ENCODE peak calls at places on chromosomes 5 and 9, in six cellular contexts. U, T, O, L, A and B are unnamed samples.

GRCh38 chr5:136036991-136037705 is 8.4 kb downstream of the TGFBI start:
- DNase-seq in L (peak; percentile 29), O (peak; percentile 16), A (peak; percentile 68), T (peak; percentile 90), U (no peak), B (peak; percentile 23)

GRCh38 chr5:175686396-175686795 is 28.5 kb downstream of the HRH2 start:
- DNase-seq in O (no peak), U (no peak), A (no peak), T (no peak), L (no peak), B (no peak)

GRCh38 chr9:6567140-6567591 is 78.4 kb downstream of the GLDC start:
- DNase-seq in T (no peak), L (peak; percentile 70), O (no peak), U (no peak), A (peak; percentile 35), B (no peak)

GRCh38 chr9:117704024-117704575 is at the start of gene TLR4:
- DNase-seq in O (no peak), L (peak; percentile 85), T (peak; percentile 90), A (peak; percentile 13), U (peak; percentile 48), B (peak; percentile 30)

GRCh38 chr9:73531658-73532057 is 380.0 kb downstream of the ANXA1 start:
- DNase-seq in U (no peak), T (no peak), L (no peak), A (no peak), O (no peak), B (no peak)

GRCh38 chr5:362978-363765 is 41.7 kb downstream of the AHRR start:
- DNase-seq in O (no peak), L (no peak), U (no peak), T (no peak), A (no peak), B (peak; percentile 1)

GRCh38 chr5:157528036-157528632 is 47.4 kb downstream of the ADAM19 start:
- DNase-seq in A (no peak), T (no peak), U (no peak), L (no peak), O (no peak), B (no peak)

GRCh38 chr5:158013303-158013702 is 154.4 kb upstream of the CLINT1 start:
- DNase-seq in L (no peak), T (no peak), O (no peak), A (no peak), U (no peak), B (no peak)

GRCh38 chr9:86977205-86977835 is 30.0 kb upstream of the GAS1 start:
- DNase-seq in A (no peak), T (no peak), U (no peak), L (peak; percentile 1), O (no peak), B (no peak)

GRCh38 chr5:55524816-55525215 is 9.9 kb downstream of the PLPP1 start:
- DNase-seq in U (no peak), O (no peak), T (no peak), L (no peak), A (no peak), B (no peak)

GRCh38 chr9:21747171-21747570 is 55.3 kb upstream of the MTAP start:
- DNase-seq in L (no peak), T (no peak), U (no peak), O (no peak), A (no peak), B (no peak)

GRCh38 chr9:105065119-105066088 is 137.4 kb upstream of the ABCA1 start:
- DNase-seq in O (no peak), U (no peak), L (peak; percentile 77), T (no peak), A (no peak), B (no peak)

GRCh38 chr5:178252258-178252657 is 19.7 kb upstream of the PHYKPL start:
- DNase-seq in O (no peak), L (no peak), A (no peak), T (peak; percentile 31), U (no peak), B (no peak)

GRCh38 chr5:179759961-179760541 is 27.4 kb downstream of the MAML1 start:
- DNase-seq in T (no peak), A (no peak), U (peak; percentile 67), O (no peak), L (no peak), B (no peak)